ENCODE peak calls at places on chromosome 15, in five cellular contexts. U is transverse colon, C is SJSA1, L is keratinocyte, M is OCI-LY7. Y is an unnamed sample. For H3K4me1, the result is how much of the 10 kb centered on the place peaks cover.

GRCh38 chr15:75364881-75365280 is 3.5 kb downstream of the MAN2C1 start:
- DNase-seq in M (no peak), C (no peak), L (no peak), U (no peak), Y (no peak)

GRCh38 chr15:26082833-26083174 is 219.7 kb upstream of the ATP10A start:
- DNase-seq in C (no peak), L (no peak), M (no peak), U (no peak), Y (peak)

GRCh38 chr15:57677206-57677605 is 29.3 kb upstream of the POLR2M start:
- DNase-seq in C (no peak), L (no peak), M (no peak), U (no peak), Y (no peak)

GRCh38 chr15:84816694-84817460 is at the start of gene ALPK3:
- DNase-seq in U (peak), M (no peak), L (no peak), C (no peak), Y (no peak)

GRCh38 chr15:95866698-95867440 is 463.6 kb upstream of the NR2F2 start:
- DNase-seq in U (no peak), C (no peak), M (no peak), L (no peak), Y (no peak)

GRCh38 chr15:88725305-88726220 is 77.7 kb upstream of the ACAN start:
- DNase-seq in M (peak), C (no peak), L (no peak), U (no peak), Y (no peak)

GRCh38 chr15:80727196-80727595 is 32.1 kb downstream of the ABHD17C start:
- DNase-seq in M (no peak), C (no peak), U (no peak), L (no peak), Y (no peak)

GRCh38 chr15:70376031-70376928 is 278.6 kb upstream of the TLE3 start:
- DNase-seq in C (no peak), L (no peak), M (no peak), U (no peak), Y (no peak)

GRCh38 chr15:75058127-75058905 is 34.9 kb downstream of the PPCDC start:
- DNase-seq in U (no peak), L (no peak), C (no peak), M (no peak), Y (no peak)

GRCh38 chr15:29568840-29569532 is 253.3 kb downstream of the TJP1 start:
- DNase-seq in M (peak), C (no peak), L (no peak), U (peak), Y (peak)

GRCh38 chr15:35958021-35958420 is 412.1 kb upstream of the DPH6 start:
- DNase-seq in L (no peak), U (no peak), C (no peak), M (no peak), Y (no peak)

GRCh38 chr15:99109555-99110021 is 4.7 kb downstream of the SYNM start:
- DNase-seq in U (no peak), C (no peak), L (no peak), M (no peak), Y (no peak)

DNA sequence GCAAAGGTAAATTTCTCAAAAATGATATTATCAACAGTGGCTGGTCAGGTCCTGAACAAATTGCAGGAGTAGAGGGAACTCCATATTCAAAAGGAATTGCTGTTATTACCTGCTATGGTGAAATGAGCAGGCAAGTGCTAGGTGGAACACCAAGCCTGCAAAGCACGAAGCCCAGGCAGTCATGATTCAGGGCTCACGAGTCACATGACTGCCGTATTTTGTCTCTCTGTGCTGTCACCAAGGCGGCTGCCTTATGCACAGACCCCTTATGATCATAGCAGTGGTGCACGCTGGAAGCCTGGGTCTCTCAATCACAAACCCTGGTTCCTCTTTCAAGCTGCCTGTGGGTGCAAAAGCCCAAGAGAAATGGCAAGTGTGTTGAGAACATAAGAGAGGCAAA is 24.4 kb downstream of the SLC12A1 start:
- DNase-seq in U (no peak), C (no peak), L (no peak), M (no peak), Y (no peak)
- H3K4me1 ChIP-seq in U (under half), C (under half), L (under half), M (under half), Y (under half)

GRCh38 chr15:78453447-78453846 is 15.4 kb downstream of the IREB2 start:
- DNase-seq in C (no peak), U (no peak), L (no peak), M (peak), Y (no peak)
- H3K4me1 ChIP-seq in C (under half), U (half or more), L (under half), M (under half), Y (under half)

GRCh38 chr15:90871097-90871715 is 2.8 kb downstream of the FURIN start:
- DNase-seq in L (no peak), U (peak), C (peak), M (peak), Y (no peak)
- H3K4me1 ChIP-seq in L (under half), U (under half), C (half or more), M (under half), Y (under half)

DNA sequence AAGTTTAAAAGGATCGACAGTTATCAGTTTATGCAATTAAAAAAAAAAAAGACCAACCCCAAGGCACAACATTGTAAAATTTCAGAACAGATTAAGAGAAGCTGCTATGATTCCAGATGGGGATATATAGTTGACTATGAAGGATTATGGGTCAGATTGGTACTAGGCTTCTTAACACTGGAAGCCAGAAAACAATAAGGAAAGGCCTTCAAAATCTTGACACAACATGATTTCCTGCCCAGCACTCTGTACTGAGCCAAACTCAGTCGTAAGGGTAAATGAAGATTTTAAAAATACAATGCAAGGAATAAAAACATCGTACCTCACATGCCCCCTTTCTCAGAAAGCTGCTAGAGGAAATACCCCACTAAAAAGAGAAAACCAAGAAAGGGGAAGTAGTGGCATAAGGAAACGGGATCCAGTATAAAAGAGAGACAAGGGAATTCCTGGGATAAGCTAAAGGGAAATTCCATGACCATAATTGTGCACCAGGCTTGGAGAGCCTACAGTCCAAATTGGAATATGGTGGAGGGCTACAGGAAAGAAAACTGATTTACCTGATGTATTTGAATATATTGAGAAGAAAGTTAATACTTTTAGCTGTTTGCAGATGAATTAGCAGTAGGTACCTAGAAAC is 27.9 kb downstream of the PIAS1 start:
- DNase-seq in M (no peak), U (no peak), L (no peak), C (no peak), Y (no peak)
- H3K4me1 ChIP-seq in M (under half), U (under half), L (under half), C (under half), Y (under half)